ENCODE peak calls at places on chromosomes 5 and 9, in six cellular contexts. D, H, G, A, Z and L are unnamed samples. For H3K36me3, the result is how much of the 10 kb centered on the place peaks cover.

GRCh38 chr5:95858023-95858461 is 35.5 kb upstream of the GLRX start:
- DNase-seq in Z (no peak), D (peak), H (peak), G (peak), A (no peak), L (no peak)

GRCh38 chr5:40984884-40985283 is 75.6 kb downstream of the C7 start:
- DNase-seq in D (no peak), Z (no peak), H (peak), A (no peak), G (no peak), L (no peak)

GRCh38 chr9:112755675-112756074 is 5.1 kb downstream of the SNX30 start:
- DNase-seq in D (no peak), H (peak), G (no peak), Z (no peak), A (no peak), L (no peak)

GRCh38 chr5:166324372-166324771 is 1967.1 kb upstream of the WWC1 start:
- DNase-seq in G (no peak), H (no peak), A (no peak), D (no peak), Z (no peak), L (no peak)

GRCh38 chr9:132711846-132712245 is 41.6 kb downstream of the GTF3C4 start:
- DNase-seq in Z (no peak), A (no peak), D (no peak), H (no peak), G (no peak), L (no peak)

GRCh38 chr9:16870606-16871357 is at the start of gene BNC2:
- DNase-seq in G (peak), Z (peak), H (peak), D (peak), A (no peak), L (peak)

GRCh38 chr5:124888622-124889521 is 142.4 kb upstream of the ZNF608 start:
- DNase-seq in H (no peak), D (no peak), A (no peak), G (no peak), Z (no peak), L (no peak)

GRCh38 chr5:35860686-35861085 is 4.0 kb downstream of the IL7R start:
- DNase-seq in G (no peak), D (no peak), H (no peak), Z (no peak), A (no peak), L (peak)

GRCh38 chr5:51846015-51846414 is 462.8 kb downstream of the ISL1 start:
- DNase-seq in H (no peak), A (no peak), G (no peak), D (no peak), Z (no peak), L (no peak)

GRCh38 chr9:706073-706472 is 135.4 kb upstream of the DMRT1 start:
- DNase-seq in D (no peak), Z (no peak), A (no peak), G (no peak), H (no peak), L (no peak)

GRCh38 chr9:109317311-109317978 is 3.4 kb downstream of the EPB41L4B start:
- DNase-seq in H (no peak), A (no peak), Z (no peak), D (no peak), G (no peak), L (peak)

GRCh38 chr9:107739601-107740082 is 250.1 kb upstream of the KLF4 start:
- DNase-seq in G (peak), A (no peak), D (peak), H (peak), Z (no peak), L (no peak)

GRCh38 chr5:79936644-79937216 is 54.3 kb downstream of the MTX3 start:
- DNase-seq in G (no peak), Z (no peak), D (no peak), H (peak), A (no peak), L (no peak)

GRCh38 chr5:3343211-3343610 is 252.4 kb upstream of the IRX1 start:
- DNase-seq in D (no peak), G (no peak), H (no peak), A (no peak), Z (no peak), L (no peak)

GRCh38 chr5:45089870-45090269 is 281.1 kb downstream of the MRPS30 start:
- DNase-seq in H (no peak), A (no peak), D (no peak), G (no peak), Z (no peak), L (no peak)

GRCh38 chr5:67409342-67409741 is 212.7 kb upstream of the CD180 start:
- DNase-seq in H (no peak), Z (no peak), G (no peak), D (no peak), A (no peak), L (no peak)

GRCh38 chr5:150320048-150320555 is 17.4 kb upstream of the ARSI start:
- DNase-seq in Z (no peak), D (peak), H (peak), A (no peak), G (peak), L (no peak)

GRCh38 chr5:132103969-132104391 is 30.4 kb downstream of the CSF2 start:
- DNase-seq in G (no peak), H (peak), A (no peak), Z (no peak), D (no peak), L (no peak)

GRCh38 chr5:132101385-132101880 is 27.8 kb downstream of the CSF2 start:
- DNase-seq in Z (no peak), H (no peak), G (no peak), D (no peak), A (no peak), L (no peak)

GRCh38 chr5:132103380-132103951 is 29.9 kb downstream of the CSF2 start:
- DNase-seq in D (peak), H (peak), Z (no peak), G (peak), A (peak), L (no peak)

GRCh38 chr5:132102101-132102701 is 28.6 kb downstream of the CSF2 start:
- DNase-seq in Z (no peak), A (no peak), G (no peak), D (no peak), H (no peak), L (no peak)

GRCh38 chr5:132102944-132103343 is 29.4 kb downstream of the CSF2 start:
- DNase-seq in H (no peak), Z (no peak), D (no peak), G (no peak), A (no peak), L (no peak)
- H3K4me3 ChIP-seq in H (no peak), Z (no peak), D (no peak), G (no peak), A (no peak), L (no peak)

DNA sequence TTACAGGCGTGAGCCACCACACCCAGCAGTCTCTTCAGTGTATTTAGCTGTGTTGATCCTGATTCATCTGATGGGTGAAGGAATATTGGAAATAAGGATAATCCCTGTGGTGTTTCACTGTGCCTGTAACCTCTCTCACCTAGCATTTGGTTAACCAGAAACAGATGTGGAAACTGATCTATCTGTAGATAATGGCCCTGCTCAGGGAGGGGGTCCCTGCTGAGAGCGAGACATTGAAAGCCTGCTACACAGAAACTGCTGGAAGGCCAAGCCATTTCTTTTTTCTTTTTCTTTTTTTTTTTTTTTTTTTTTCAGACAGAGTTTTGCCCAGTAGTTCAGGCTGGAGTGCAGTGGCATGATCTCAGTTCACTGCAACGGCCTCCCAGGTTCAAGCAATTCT is 28.4 kb downstream of the QRFP start:
- DNase-seq in G (no peak), H (no peak), A (peak), Z (no peak), D (no peak), L (no peak)
- H3K36me3 ChIP-seq in G (under half), H (under half), A (under half), Z (under half), D (under half), L (under half)

DNA sequence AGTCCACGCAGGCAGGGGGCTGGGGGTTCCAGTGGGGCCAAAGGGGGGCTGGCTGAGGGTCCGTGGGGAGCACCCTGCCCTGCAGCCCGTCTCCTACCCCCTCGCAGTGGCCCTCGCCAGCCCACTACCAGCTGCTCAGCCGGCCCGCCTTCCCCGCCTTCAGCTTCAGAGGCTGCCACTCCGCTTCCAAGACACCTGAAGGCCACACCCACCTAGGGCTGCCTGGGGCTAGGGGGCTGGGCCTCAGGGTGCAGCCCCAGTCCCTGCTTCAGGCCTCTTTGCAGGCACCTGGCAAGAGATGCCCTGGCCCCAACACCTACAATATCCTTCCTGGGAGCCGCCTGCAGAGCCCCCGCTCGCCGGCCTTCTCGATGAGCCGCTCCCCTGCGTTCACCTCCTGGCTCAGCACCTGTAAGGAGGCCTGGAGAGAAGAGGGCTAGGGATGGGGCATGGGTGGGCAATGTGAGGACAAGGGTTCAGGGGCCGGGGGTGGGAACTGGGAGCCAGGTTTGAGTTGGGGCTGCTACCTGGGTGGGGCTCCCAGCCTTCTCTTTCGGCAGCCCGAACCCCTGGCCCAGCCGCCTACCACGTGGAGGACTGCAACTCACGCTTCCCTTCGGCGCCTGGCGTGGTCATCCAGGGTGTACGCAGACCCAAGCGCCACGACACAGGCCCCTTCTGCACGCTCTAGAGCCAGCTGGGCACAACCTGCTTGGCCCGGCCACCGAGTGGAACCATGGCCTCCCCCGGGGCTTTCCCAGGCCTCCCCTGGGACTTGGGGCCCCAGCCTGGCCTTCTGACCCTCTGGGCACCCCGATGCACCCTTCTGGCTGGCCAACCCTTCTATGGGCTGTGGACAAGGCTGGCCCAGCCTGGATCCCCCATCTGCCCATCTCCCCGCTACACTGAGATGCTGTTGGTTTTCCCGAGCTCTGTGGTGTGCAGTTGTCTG is 1.7 kb downstream of the STPG3 start:
- DNase-seq in D (no peak), A (peak), G (no peak), Z (peak), H (no peak), L (peak)
- H3K4me3 ChIP-seq in D (no peak), A (no peak), G (no peak), Z (no peak), H (no peak), L (no peak)

GRCh38 chr5:306011-306805 is 15.3 kb upstream of the AHRR start:
- DNase-seq in A (no peak), H (no peak), Z (peak), D (no peak), G (no peak), L (no peak)
- H3K36me3 ChIP-seq in A (half or more), H (under half), Z (under half), D (under half), G (under half), L (under half)

DNA sequence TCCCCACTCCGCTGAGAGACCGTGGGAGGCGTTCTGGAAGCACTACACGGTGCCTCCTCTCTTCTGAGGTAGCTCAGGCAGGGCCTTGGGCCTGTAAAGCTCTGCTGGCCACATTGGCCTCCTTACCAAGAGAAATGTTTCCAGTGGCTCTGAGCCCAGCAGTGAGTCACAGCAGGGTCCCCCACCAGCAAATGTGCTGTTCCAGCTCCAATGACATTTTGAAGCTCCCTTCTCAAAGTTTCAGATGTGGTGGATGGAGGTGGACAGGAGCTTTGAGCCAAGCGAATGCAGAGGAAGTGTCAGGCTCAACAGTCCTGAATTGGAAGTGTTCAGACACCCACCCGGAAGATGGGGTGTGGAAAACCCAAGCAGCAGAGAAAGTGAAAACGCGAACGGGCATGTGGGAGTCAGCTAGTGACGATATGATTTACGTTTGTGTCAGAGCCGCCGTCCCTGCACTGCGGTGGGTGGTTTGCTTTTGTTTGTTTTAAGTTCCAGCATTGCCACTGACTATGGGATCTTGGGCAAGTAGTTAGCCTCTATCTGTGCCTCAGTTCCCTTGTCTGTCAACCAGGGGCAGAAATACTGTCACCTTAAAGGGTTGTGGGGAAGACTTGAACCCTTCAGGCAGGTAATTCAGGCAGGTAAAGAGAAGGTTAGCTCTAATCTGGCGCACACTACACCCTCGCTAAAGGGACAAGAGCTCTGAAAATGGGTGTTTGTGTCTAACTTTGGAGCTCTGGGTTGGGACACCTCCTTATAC is 38.2 kb downstream of the C5orf15 start:
- DNase-seq in A (peak), H (peak), D (no peak), G (no peak), Z (peak), L (no peak)
- H3K4me3 ChIP-seq in A (no peak), H (no peak), D (no peak), G (no peak), Z (no peak), L (no peak)

GRCh38 chr5:14357861-14358260 is 214.7 kb downstream of the TRIO start:
- DNase-seq in H (no peak), G (no peak), A (no peak), D (no peak), Z (peak), L (no peak)
- H3K36me3 ChIP-seq in H (under half), G (under half), A (under half), D (under half), Z (under half), L (under half)

DNA sequence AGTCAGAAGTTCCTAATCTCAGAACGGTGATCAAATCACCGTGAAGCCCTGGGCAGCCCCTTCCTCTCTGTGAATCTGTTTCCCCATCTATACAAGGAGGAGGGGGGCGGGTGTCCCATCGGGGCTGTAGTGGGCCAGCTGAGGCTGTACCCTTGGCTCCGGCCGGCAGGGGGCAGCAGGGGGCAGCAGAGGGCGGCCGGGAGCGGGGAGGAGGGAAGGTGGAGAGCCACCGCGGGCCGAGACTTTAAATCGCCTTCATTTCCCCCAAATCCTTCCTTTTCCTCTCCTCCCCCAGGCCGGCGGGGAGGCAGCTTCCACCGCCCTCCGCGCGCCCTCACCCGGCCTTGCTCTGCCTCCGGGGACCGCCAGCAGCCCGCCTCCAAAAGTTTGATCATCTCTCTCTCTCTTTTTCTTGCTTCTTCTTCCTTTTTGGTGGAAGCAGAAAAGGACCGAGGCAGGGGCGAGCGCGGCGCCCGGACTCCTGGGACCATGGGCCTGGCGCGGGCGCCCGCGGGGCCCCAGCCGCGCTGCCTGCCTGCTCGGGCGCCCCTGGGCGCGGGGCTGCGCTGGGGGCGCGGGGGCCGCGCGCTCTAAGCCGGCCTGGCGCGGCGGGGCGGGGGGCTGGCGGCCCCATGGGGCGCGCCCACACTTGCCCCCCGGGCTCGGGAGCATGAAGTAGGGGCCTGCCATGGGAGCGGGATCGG is at the start of gene COL27A1:
- DNase-seq in H (peak), Z (peak), A (peak), G (peak), D (peak), L (peak)
- H3K4me3 ChIP-seq in H (peak), Z (peak), A (no peak), G (peak), D (peak), L (peak)